ENCODE peak calls at places on chromosomes 6 and 20, in eight cellular contexts. O, N, E, R, Q, G, A and K are unnamed samples.

GRCh38 chr20:14921546-14921945 is 584.1 kb upstream of the FLRT3 start:
- DNase-seq in A (no peak), N (no peak), G (no peak), O (no peak), R (no peak), E (no peak), Q (peak), K (no peak)

GRCh38 chr20:63898882-63899558 is 4.1 kb downstream of the DNAJC5 start:
- DNase-seq in Q (no peak), N (no peak), R (no peak), O (no peak), G (no peak), A (no peak), E (no peak), K (peak)

GRCh38 chr20:5910192-5910591 is 40.1 kb downstream of the TRMT6 start:
- DNase-seq in A (no peak), E (no peak), G (no peak), N (no peak), R (no peak), O (no peak), Q (no peak), K (no peak)

GRCh38 chr6:126880926-126881325 is 237.5 kb upstream of the RSPO3 start:
- DNase-seq in N (no peak), R (no peak), A (no peak), O (no peak), E (no peak), Q (no peak), G (no peak), K (no peak)

GRCh38 chr6:150456466-150456865 is 87.7 kb downstream of the IYD start:
- DNase-seq in A (no peak), R (no peak), E (no peak), N (no peak), G (no peak), Q (no peak), O (no peak), K (no peak)

GRCh38 chr6:107114213-107114871 is 973 bp downstream of the BEND3 start:
- DNase-seq in A (peak), N (peak), O (peak), Q (peak), G (peak), R (peak), E (peak), K (peak)

GRCh38 chr20:38129893-38130609 is 35.0 kb downstream of the TGM2 start:
- DNase-seq in O (peak), A (no peak), G (no peak), N (no peak), R (no peak), E (no peak), Q (no peak), K (no peak)

GRCh38 chr20:34495928-34496327 is 20.3 kb upstream of the DYNLRB1 start:
- DNase-seq in R (no peak), E (no peak), A (no peak), Q (no peak), O (no peak), G (no peak), N (no peak), K (no peak)

GRCh38 chr6:3559561-3559960 is 102.7 kb upstream of the SLC22A23 start:
- DNase-seq in O (no peak), E (no peak), A (no peak), N (no peak), Q (no peak), G (no peak), R (no peak), K (no peak)

GRCh38 chr6:46338098-46338497 is 153.2 kb downstream of the RCAN2 start:
- DNase-seq in A (no peak), Q (no peak), N (no peak), R (no peak), E (no peak), O (no peak), G (no peak), K (no peak)

GRCh38 chr6:36720251-36721141 is 22.9 kb downstream of the RAB44 start:
- DNase-seq in G (no peak), Q (no peak), R (no peak), O (no peak), A (no peak), N (no peak), E (no peak), K (no peak)

GRCh38 chr20:35215066-35215956 is 11.2 kb upstream of the MMP24 start:
- DNase-seq in N (no peak), E (no peak), O (no peak), R (no peak), G (peak), Q (peak), A (no peak), K (no peak)

GRCh38 chr6:7219310-7219709 is 93.7 kb downstream of the SSR1 start:
- DNase-seq in G (no peak), A (peak), O (peak), Q (peak), R (no peak), N (no peak), E (no peak), K (no peak)

GRCh38 chr6:163180874-163181541 is 233.5 kb upstream of the QKI start:
- DNase-seq in G (peak), O (peak), R (peak), A (peak), N (no peak), Q (peak), E (peak), K (peak)

GRCh38 chr6:28807682-28808280 is 116.0 kb downstream of the TRIM27 start:
- DNase-seq in Q (peak), A (no peak), R (no peak), G (no peak), O (no peak), E (no peak), N (peak), K (no peak)

GRCh38 chr20:2301164-2301622 is 5.4 kb downstream of the TGM3 start:
- DNase-seq in E (peak), N (peak), Q (no peak), R (no peak), O (peak), A (no peak), G (no peak), K (no peak)

GRCh38 chr6:107355659-107356058 is 103.7 kb downstream of the PDSS2 start:
- DNase-seq in G (no peak), Q (no peak), R (no peak), O (peak), N (no peak), A (no peak), E (no peak), K (no peak)

GRCh38 chr6:47061631-47062300 is 19.6 kb upstream of the ADGRF1 start:
- DNase-seq in R (no peak), A (no peak), O (peak), E (peak), Q (peak), N (no peak), G (no peak), K (no peak)

GRCh38 chr20:46438156-46438750 is 31.8 kb upstream of the ELMO2 start:
- DNase-seq in R (no peak), O (no peak), E (no peak), Q (peak), N (no peak), A (no peak), G (peak), K (no peak)

GRCh38 chr6:100371591-100371990 is 93.1 kb downstream of the SIM1 start:
- DNase-seq in A (no peak), R (no peak), O (no peak), G (no peak), N (no peak), Q (no peak), E (no peak), K (no peak)
- H3K4me3 ChIP-seq in A (no peak), R (no peak), O (no peak), G (no peak), N (no peak), Q (no peak), E (no peak), K (no peak)

DNA sequence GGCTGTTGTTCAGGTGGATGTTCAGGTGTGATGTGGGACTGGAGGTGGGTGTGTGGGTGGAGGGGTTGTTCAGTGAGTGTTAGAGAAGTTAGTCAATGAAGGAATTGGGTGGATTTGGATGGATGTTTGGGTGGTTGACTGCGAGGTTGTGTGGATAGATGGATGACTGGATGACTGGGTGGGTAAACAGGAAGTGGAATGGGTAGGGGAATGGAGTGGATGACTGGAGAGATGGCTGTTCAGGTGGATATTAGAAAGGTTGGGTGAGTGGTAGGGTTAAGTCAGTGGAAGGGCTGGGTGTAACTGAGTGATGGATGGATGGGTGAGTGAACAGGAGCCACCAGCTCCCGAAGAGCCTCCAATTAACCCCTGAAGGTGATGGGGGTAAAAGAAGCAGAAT is 27.9 kb downstream of the JPH2 start:
- DNase-seq in G (no peak), Q (no peak), A (no peak), O (no peak), E (no peak), R (no peak), N (no peak), K (no peak)
- H3K27ac ChIP-seq in G (no peak), Q (no peak), A (no peak), O (peak), E (no peak), R (no peak), N (no peak), K (no peak)

DNA sequence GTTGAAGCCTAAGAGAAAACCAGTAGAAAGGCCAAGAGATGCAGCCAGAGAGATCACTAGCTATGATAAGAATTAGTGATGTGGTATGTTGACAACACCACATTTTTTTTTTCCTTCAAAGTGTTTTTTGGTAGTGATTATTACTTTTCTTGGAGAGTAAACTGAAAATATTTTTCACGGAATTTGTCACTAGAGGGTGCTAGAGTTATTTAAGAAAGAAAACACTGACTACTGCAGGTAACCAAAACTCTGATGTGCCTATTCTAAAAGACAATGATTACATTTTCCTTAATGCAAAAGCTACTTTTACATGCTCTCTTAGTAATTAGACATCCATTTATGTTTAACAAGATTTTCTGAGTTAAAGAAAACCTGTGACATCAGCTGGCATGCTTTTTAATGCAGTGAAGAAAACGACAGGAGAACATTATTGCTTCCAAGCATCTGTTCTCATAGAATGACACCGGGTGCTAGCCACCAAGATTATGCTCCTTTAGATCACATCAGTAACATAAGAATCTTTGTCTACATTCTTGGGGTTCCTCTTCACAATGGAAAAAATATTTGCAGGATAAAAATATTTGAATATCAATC is 28.8 kb downstream of the RWDD2A start:
- DNase-seq in O (no peak), R (no peak), E (no peak), A (no peak), N (no peak), Q (peak), G (no peak), K (no peak)
- TF ChIP-seq CTCF in O (peak), R (peak), E (peak), A (peak), N (peak), Q (peak), G (peak), K (no peak)

DNA sequence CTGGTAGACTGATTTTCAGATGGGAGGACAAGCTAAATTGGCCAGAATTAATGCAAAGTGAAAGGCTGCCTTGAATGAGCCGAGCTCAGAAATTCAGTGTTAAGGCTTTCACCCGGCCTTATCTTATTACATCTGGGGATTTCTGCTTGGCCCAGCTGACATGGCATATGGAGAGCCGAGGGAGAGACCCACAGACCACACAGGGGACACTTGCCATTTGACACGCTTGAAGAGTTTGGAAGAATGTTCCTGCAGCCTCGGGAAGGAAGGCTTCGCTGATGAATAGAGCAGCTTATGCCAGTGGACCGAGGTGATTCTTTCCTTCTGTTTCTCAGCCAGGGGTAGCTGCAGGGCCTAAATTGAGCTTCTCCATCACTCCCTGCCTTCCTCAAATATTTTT is 9.0 kb downstream of the MOCS3 start:
- DNase-seq in Q (no peak), R (no peak), N (no peak), A (no peak), G (no peak), E (no peak), O (no peak), K (no peak)
- H3K4me3 ChIP-seq in Q (no peak), R (no peak), N (no peak), A (no peak), G (no peak), E (no peak), O (no peak), K (no peak)

DNA sequence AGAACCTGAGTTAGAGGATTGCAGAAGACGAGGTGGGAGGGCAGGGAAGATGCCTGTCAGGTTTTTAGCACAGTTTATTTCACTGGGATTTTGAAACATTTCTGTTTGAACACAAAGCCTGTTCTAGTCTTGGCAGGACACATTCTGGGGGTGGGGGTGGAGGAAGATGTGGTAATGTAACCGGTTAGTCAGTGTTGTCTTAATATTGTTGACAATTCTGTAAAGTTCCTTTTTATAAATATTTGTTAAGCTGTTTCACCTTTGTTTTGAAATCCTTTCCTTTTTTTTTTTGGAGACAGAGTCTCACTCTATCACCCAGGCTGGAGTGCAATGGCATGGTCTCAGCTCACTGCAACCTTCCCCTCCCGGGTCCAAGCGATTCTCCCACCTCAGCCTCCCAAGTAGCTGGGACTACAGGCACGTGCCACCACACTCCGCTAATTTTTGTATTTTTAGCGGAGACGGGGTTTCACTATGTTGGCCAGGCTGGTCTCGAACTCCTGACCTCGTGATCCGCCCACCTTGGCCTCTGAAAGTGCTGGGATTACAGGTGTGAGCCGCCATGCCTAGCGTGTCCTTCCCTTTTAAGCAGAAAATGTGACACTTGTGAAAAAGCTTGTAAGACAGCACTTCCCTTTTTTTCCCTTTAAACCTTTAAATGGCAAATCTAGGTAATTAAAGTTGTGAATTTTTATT is 20.2 kb downstream of the SLC9A8 start:
- DNase-seq in R (no peak), Q (peak), O (peak), E (peak), N (no peak), A (no peak), G (no peak), K (no peak)
- H3K27ac ChIP-seq in R (no peak), Q (no peak), O (peak), E (peak), N (no peak), A (peak), G (peak), K (peak)

GRCh38 chr6:27312950-27313271 is 838 bp upstream of the POM121L2 start:
- DNase-seq in E (no peak), R (no peak), G (no peak), A (no peak), Q (no peak), N (no peak), O (no peak), K (no peak)

GRCh38 chr6:27314046-27314445 is 2.0 kb upstream of the POM121L2 start:
- DNase-seq in O (no peak), Q (no peak), R (no peak), N (no peak), A (no peak), E (no peak), G (no peak), K (no peak)

GRCh38 chr6:27311806-27312145 is 297 bp downstream of the POM121L2 start:
- DNase-seq in A (no peak), N (no peak), R (no peak), Q (no peak), G (no peak), O (no peak), E (no peak), K (no peak)

DNA sequence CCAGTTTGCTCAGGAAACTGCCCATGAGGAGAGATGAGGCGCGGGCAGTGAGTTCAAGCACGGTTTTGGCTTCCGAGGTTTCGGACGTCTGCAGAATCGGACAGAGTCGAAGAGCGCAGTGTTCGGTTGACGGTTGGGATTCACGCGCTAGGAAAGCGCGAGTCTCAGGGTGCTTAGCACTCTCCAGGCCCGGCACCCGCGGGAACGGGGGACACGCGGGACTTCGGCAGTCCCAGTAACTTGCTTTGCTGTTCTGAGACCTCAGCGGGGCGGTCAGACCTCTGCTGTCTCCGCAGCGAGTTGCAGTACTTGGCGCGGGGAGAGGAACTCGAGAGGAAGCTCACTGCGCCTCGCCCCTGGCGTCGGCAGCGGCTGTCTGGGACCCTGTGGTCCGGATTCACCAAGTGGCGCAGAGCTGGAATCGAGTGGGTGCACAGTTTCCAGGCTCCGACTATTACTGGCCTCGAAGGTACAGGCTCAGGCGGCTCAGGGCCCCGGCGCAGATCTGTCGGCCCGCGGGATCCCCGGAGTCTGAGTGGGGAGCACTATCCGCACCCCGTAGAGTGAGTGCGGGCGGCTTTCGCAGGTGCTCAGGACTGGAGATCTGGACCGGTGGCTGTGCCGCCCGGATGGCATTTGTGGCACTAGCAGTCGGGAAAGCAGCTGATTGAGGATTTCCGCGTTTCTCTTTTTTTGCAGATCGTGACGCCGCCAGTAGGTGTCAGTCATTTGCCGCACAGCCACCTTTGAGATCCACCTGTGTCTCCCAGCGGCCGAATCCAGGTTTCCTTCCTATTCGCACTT is at the start of gene POM121L2:
- DNase-seq in Q (peak), A (peak), O (no peak), R (peak), E (peak), N (peak), G (peak), K (peak)
- TF ChIP-seq CTCF in Q (peak), A (peak), O (peak), R (peak), E (peak), N (peak), G (peak), K (peak)